ENCODE peak calls at places on chromosomes 11 and 22, in five cellular contexts. E, Z, K, D and C are unnamed samples.

GRCh38 chr22:24230911-24231656 is 13.8 kb downstream of the GGT5 start:
- DNase-seq in E (peak; percentile 70), Z (no peak), K (no peak), D (no peak), C (peak; percentile 84)

GRCh38 chr11:93537022-93537421 is 6.2 kb downstream of the SMCO4 start:
- DNase-seq in E (no peak), Z (no peak), K (no peak), D (no peak), C (no peak)

GRCh38 chr11:59283825-59284772 is 71.4 kb upstream of the MPEG1 start:
- DNase-seq in E (no peak), Z (no peak), K (peak; percentile 3), D (no peak), C (peak; percentile 66)

GRCh38 chr11:29184939-29185890 is 831.6 kb downstream of the KCNA4 start:
- DNase-seq in E (no peak), Z (no peak), K (peak; percentile 36), D (peak; percentile 80), C (no peak)

GRCh38 chr11:18769802-18770456 is 21.7 kb downstream of the PTPN5 start:
- DNase-seq in E (no peak), Z (peak; percentile 50), K (no peak), D (no peak), C (peak; percentile 12)

GRCh38 chr11:843818-844692 is 1.4 kb downstream of the TSPAN4 start:
- DNase-seq in E (peak; percentile 77), Z (no peak), K (peak; percentile 91), D (no peak), C (peak; percentile 53)

GRCh38 chr11:3022300-3022967 is 30.3 kb upstream of the NAP1L4 start:
- DNase-seq in E (no peak), Z (peak; percentile 35), K (no peak), D (no peak), C (peak; percentile 41)

GRCh38 chr11:66015094-66015881 is 3.5 kb downstream of the CST6 start:
- DNase-seq in E (no peak), Z (no peak), K (no peak), D (no peak), C (no peak)

GRCh38 chr11:50187220-50187619 is 154.5 kb downstream of the OR4C45 start:
- DNase-seq in E (no peak), Z (no peak), K (no peak), D (no peak), C (no peak)

GRCh38 chr11:40491341-40491740 is 968.1 kb downstream of the LRRC4C start:
- DNase-seq in E (no peak), Z (no peak), K (no peak), D (no peak), C (no peak)

GRCh38 chr11:45379162-45379863 is 93.2 kb upstream of the SYT13 start:
- DNase-seq in E (no peak), Z (peak; percentile 43), K (no peak), D (no peak), C (no peak)

GRCh38 chr22:20810645-20811044 is 36.7 kb downstream of the SERPIND1 start:
- DNase-seq in E (no peak), Z (no peak), K (no peak), D (no peak), C (peak; percentile 83)

GRCh38 chr11:59263225-59263894 is 50.6 kb upstream of the MPEG1 start:
- DNase-seq in E (peak; percentile 53), Z (no peak), K (no peak), D (no peak), C (peak; percentile 22)

GRCh38 chr22:20080776-20081654 is 974 bp downstream of the DGCR8 start:
- DNase-seq in E (peak; percentile 57), Z (peak; percentile 26), K (no peak), D (no peak), C (peak; percentile 38)

GRCh38 chr11:69126286-69126685 is 29.4 kb upstream of the SMIM38 start:
- DNase-seq in E (peak; percentile 38), Z (no peak), K (no peak), D (no peak), C (no peak)

GRCh38 chr11:126804363-126804762 is 196.2 kb downstream of the KIRREL3 start:
- DNase-seq in E (no peak), Z (no peak), K (no peak), D (no peak), C (no peak)

GRCh38 chr11:61077936-61078335 is 24.4 kb upstream of the CD5 start:
- DNase-seq in E (no peak), Z (no peak), K (no peak), D (no peak), C (no peak)

GRCh38 chr11:6475936-6476335 is 2.2 kb upstream of the TRIM3 start:
- DNase-seq in E (no peak), Z (no peak), K (no peak), D (no peak), C (no peak)

GRCh38 chr22:20644071-20644642 is 129.8 kb upstream of the SERPIND1 start:
- DNase-seq in E (no peak), Z (no peak), K (no peak), D (no peak), C (no peak)

GRCh38 chr11:1926156-1927031 is 6.9 kb downstream of the TNNT3 start:
- DNase-seq in E (peak; percentile 40), Z (no peak), K (no peak), D (no peak), C (no peak)

DNA sequence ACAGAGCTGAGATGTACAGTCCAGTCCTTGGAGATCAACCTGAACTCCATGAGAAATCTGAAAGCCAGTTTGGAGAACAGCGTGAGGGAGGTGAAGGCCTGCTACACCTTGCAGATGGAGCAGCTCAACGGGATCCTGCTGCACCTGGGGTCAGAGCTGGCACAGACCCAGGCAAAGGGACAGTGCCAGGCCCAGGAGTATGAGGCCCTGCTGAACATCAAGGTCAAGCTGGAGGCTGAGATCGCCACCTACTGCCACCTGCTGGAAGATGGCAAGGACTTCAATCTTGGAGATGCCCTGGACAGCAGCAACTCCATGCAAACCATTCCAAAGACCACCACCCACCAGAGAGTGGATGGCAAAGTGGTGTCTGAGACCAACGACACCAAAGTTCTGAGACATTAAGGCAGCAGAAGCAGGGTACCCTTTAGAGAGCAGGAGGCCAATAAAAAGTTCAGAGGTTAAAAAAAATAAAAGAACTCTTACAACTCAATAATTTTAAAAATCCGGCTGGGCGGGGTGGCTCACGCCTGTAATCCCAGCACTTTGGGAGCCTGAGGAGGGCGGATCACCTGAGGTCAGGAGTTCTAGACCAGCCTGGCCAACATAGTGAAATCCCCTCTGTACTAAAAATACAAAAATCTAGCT is 69.9 kb upstream of the RTL6 start:
- DNase-seq in E (peak; percentile 62), Z (no peak), K (peak; percentile 9), D (no peak), C (peak; percentile 63)
- TF ChIP-seq CTCF in E (peak; percentile 50), Z (peak; percentile 73), K (peak; percentile 67), D (peak; percentile 65), C (peak; percentile 74)

GRCh38 chr22:22235564-22235963 is 9.0 kb upstream of the VPREB1 start:
- DNase-seq in E (no peak), Z (no peak), K (no peak), D (peak; percentile 7), C (peak; percentile 81)
- TF ChIP-seq CTCF in E (peak; percentile 42), Z (peak; percentile 80), K (peak; percentile 48), D (peak; percentile 80), C (peak; percentile 77)

DNA sequence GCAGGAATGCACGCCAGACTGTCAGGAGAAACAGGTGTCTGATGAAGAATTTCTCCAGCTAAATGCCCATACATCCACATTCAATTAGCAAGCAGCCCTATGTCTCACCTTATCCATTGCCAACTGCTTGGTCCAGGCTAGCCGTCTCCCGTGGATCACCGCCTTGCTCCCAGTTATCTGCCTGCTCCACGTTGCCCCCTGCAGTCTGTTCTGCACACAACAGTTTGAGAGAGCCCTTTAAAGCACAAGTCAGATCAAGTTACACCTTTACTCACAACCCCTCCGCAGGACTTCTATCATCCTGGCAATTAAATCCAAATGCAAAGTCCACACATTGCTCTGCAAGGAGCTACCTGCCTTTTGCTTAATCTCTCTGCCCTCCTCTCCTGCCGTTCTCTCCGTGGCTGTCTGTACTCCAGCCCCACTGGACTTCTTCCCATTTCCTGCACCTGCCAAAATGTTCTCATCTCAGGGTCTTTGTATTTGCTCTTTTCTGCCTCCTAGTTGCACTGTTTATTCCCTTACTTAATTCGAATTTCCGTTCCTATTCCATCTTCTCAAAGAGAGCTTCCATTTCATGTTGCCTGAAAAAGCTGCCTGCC is 185.3 kb upstream of the LARGE1 start:
- DNase-seq in E (peak; percentile 72), Z (peak; percentile 6), K (no peak), D (no peak), C (peak; percentile 35)
- TF ChIP-seq CTCF in E (peak; percentile 75), Z (peak; percentile 61), K (peak; percentile 13), D (peak; percentile 40), C (peak; percentile 47)

GRCh38 chr11:110077318-110077717 is 15.9 kb upstream of the ZC3H12C start:
- DNase-seq in E (no peak), Z (no peak), K (no peak), D (no peak), C (no peak)
- TF ChIP-seq CTCF in E (no peak), Z (no peak), K (no peak), D (no peak), C (no peak)